ENCODE peak calls at places on chromosomes 2 and 18, in seven cellular contexts. F is IMR-90, R is HepG2, G is A549, S is H1, D is K562, K is GM12878. H is an unnamed sample.

GRCh38 chr18:10274327-10274726 is 180.1 kb upstream of the APCDD1 start:
- DNase-seq in F (peak), R (no peak), G (no peak), S (no peak), D (no peak), K (no peak), H (no peak)

GRCh38 chr2:164495491-164496223 is 125.6 kb downstream of the GRB14 start:
- DNase-seq in F (peak), R (peak), G (peak), S (no peak), D (no peak), K (no peak), H (peak)

GRCh38 chr2:28342081-28342967 is 50.3 kb upstream of the FOSL2 start:
- DNase-seq in F (peak), R (peak), G (peak), S (no peak), D (peak), K (no peak), H (no peak)

GRCh38 chr2:71129114-71129890 is 727 bp downstream of the MCEE start:
- DNase-seq in F (peak), R (no peak), G (no peak), S (no peak), D (no peak), K (no peak), H (no peak)

GRCh38 chr2:88590998-88591613 is 36.2 kb downstream of the EIF2AK3 start:
- DNase-seq in F (peak), R (peak), G (peak), S (no peak), D (peak), K (peak), H (peak)

GRCh38 chr2:134792147-134792546 is 46.3 kb upstream of the ACMSD start:
- DNase-seq in F (no peak), R (no peak), G (no peak), S (no peak), D (no peak), K (no peak), H (no peak)

GRCh38 chr18:72128649-72129048 is 415.5 kb downstream of the CBLN2 start:
- DNase-seq in F (no peak), R (no peak), G (peak), S (no peak), D (no peak), K (no peak), H (no peak)

GRCh38 chr2:135773917-135774316 is 32.3 kb downstream of the UBXN4 start:
- DNase-seq in F (peak), R (no peak), G (no peak), S (no peak), D (no peak), K (no peak), H (no peak)

GRCh38 chr18:10965104-10965503 is 184.3 kb downstream of the PIEZO2 start:
- DNase-seq in F (peak), R (no peak), G (no peak), S (no peak), D (no peak), K (no peak), H (no peak)

GRCh38 chr2:85255456-85255812 is 72.4 kb downstream of the TGOLN2 start:
- DNase-seq in F (no peak), R (no peak), G (no peak), S (no peak), D (no peak), K (no peak), H (peak)

GRCh38 chr2:130389363-130389762 is 33.5 kb downstream of the PTPN18 start:
- DNase-seq in F (no peak), R (no peak), G (no peak), S (no peak), D (no peak), K (no peak), H (no peak)

GRCh38 chr2:96408631-96409542 is 73.3 kb downstream of the NCAPH start:
- DNase-seq in F (peak), R (peak), G (peak), S (no peak), D (no peak), K (no peak), H (no peak)

GRCh38 chr2:64950226-64951160 is 38.7 kb upstream of the SLC1A4 start:
- DNase-seq in F (peak), R (no peak), G (peak), S (no peak), D (no peak), K (no peak), H (no peak)

DNA sequence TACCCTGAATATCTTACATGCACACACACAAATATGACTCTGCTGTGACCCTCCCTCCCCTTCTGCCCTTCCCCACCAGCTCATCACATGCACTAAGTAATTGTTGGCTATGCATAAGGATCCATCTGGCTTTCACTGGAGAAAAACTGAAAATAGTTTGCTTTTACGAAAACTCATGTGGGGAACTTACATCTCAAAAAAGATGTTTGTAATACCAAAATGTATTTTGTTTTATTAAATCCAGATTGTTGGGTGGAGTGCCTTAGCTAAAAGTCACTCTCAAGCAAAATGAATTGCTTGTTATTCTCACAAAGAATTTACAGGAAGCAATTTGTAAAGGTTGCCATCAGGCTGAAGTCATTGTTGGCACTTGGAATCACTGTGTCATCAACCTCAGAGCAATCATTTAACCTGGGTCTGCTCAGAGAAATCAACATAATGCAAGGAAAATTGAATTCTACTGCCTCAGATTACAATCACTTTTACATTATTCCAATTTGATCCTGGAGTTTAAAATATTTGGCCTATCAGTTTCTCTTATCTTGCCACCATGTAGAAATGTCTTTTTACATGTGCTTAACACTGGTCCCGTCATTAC is 90.2 kb upstream of the TMEM17 start:
- DNase-seq in F (peak), R (no peak), G (no peak), S (no peak), D (no peak), K (no peak), H (peak)
- TF ChIP-seq RFX5 in F (no peak), R (no peak), G (no peak), S (no peak), D (no peak), K (no peak), H (no peak)

GRCh38 chr2:99925960-99926359 is 216.4 kb downstream of the AFF3 start:
- DNase-seq in F (peak), R (no peak), G (no peak), S (no peak), D (no peak), K (no peak), H (no peak)

GRCh38 chr2:99922664-99923063 is 219.7 kb downstream of the AFF3 start:
- DNase-seq in F (no peak), R (no peak), G (no peak), S (no peak), D (no peak), K (no peak), H (no peak)

GRCh38 chr2:99933894-99934650 is 208.3 kb downstream of the AFF3 start:
- DNase-seq in F (no peak), R (no peak), G (no peak), S (no peak), D (no peak), K (no peak), H (no peak)

GRCh38 chr2:99926986-99927385 is 215.4 kb downstream of the AFF3 start:
- DNase-seq in F (peak), R (no peak), G (no peak), S (no peak), D (no peak), K (no peak), H (no peak)

GRCh38 chr2:99928472-99929053 is 213.8 kb downstream of the AFF3 start:
- DNase-seq in F (no peak), R (no peak), G (no peak), S (no peak), D (no peak), K (no peak), H (no peak)
- H3K4me2 ChIP-seq in F (no peak), R (no peak), G (no peak), S (no peak), D (no peak), K (no peak), H (no peak)

DNA sequence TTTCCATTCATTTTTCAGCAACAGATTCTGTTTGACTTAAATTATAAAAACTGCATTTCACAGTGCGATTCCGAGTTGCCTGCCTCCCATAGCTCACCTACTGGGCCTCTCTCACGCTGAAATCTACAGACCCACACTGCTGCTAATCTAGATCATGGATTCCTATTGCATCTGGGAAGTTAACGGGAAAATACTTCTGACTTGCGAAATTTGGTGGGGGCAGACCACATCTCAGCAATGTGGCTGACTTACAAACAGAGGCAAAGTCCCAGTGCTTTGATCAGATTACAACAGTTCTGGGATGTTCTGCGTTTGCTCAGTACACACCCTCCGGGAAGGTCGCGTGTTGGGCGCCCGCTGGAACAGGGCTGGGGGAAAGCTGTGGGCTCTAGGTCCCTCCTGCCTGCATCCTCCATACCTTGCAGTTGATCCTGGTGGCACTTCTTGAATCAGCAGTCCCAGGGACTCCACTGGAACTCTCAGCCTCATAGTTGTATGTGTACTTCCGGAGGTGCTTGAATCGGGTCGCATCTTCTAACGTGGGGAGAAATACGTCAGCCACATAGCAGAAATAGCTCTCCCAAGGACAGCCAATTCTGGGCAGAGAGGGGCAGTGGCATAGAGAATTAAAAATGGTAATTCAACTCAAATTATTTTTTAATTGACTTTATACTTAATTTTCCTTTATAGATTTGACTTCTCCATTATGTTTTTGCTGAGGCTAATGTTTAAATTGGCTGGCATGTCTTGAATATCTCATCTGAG is 1.7 kb downstream of the APOB start:
- DNase-seq in F (no peak), R (peak), G (no peak), S (no peak), D (no peak), K (no peak), H (peak)
- TF ChIP-seq RFX5 in F (no peak), R (peak), G (no peak), S (no peak), D (no peak), K (no peak), H (no peak)

DNA sequence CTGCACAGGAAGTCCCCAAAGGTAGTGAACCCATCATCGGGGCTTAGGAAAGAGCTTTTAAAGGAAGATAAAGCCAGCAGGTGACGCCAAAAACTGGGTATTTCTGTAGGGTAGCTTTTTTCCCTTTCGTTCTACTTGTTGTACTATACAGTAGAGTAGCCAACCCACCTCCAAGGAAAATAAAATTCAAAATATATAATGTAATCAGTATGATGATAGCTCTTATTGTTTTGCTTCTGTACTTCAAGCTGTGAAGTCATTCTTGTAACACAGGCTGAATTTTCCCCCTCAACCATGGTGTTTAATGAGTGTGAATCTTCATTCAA is 112.1 kb downstream of the FAM210A start:
- DNase-seq in F (no peak), R (no peak), G (no peak), S (no peak), D (no peak), K (no peak), H (no peak)
- H3K4me2 ChIP-seq in F (no peak), R (no peak), G (no peak), S (no peak), D (no peak), K (peak), H (no peak)

GRCh38 chr18:54387631-54388030 is 29.9 kb downstream of the C18orf54 start:
- DNase-seq in F (no peak), R (no peak), G (no peak), S (no peak), D (no peak), K (no peak), H (no peak)
- TF ChIP-seq RFX5 in F (no peak), R (no peak), G (no peak), S (no peak), D (no peak), K (no peak), H (no peak)

DNA sequence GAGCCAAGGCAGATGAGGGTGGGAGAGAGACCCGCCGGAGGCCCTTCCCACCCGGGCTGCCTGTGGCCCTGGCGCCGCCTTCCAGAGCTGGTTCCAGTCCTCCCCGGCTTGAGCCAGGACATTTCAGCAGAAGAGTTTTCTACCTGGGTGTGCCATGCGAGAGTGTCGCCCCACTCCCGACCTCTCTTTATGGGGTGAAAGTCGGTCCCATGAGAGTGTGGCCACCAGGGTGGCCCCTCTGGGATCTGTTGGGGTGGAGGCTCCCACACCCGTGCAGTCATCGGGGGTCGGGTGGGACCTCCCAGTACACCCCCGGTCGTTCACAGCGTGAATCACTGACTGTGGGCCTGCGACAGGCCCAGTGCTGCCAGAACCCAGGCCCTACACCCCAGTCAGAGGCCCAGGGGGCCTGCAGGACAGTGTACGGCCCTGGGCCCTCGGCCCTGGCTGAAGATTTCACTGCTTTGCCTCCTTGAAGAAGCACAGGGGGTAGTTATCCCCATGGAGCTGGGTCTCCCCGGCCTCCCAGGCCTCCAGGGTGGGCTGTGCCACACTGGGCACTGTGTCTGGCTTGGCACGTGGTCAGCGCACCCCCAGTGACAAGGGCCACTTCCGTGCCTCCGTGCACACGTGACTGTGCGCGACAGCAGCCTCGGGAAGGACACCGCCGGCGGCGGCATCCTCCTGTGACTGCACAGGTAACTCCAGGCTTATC is 5.9 kb downstream of the NFATC1 start:
- DNase-seq in F (no peak), R (no peak), G (no peak), S (no peak), D (no peak), K (no peak), H (no peak)
- H3K4me2 ChIP-seq in F (no peak), R (no peak), G (no peak), S (no peak), D (no peak), K (peak), H (no peak)

DNA sequence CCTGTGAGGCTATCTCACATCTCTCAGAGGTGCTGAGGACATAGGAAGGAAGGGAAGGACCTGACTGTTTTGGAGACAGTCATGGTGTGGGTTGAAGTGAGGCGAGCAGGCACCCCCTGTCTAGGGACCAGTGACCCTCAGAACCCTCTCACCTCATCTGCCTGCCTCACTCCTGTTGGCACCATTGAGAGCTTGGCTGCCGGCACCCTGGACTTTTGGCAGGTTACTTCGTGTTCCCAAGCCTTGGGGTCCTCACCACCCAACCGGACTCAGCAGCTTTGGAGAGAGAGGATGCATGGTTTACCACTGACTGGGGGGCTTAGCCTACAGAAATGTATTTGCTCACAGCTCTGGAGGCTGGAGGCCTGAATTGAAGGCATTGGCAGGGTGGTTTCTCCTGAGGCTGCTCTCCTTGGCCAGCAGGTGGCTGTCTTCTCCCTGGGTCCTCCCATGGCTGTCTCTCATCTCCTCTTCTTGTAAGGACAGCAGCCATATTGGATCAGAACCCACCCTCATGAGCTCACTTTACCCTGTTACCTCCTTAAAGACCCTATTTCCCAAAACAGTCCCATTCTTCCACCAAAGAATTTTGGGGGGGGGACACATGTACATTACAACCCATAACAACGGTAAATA is 142.0 kb downstream of the TSN start:
- DNase-seq in F (peak), R (peak), G (peak), S (no peak), D (peak), K (no peak), H (peak)
- TF ChIP-seq RFX5 in F (no peak), R (no peak), G (no peak), S (no peak), D (no peak), K (no peak), H (no peak)

H was measured in SK-N-SH.